ENCODE peak calls at places on chromosomes 2 and 18, in four cellular contexts. K is MM.1S, T is PC-3, L is neural progenitor cell. U is an unnamed sample. For H3F3A, the result is how much of the 10 kb centered on the place peaks cover.

GRCh38 chr2:151851761-151852160 is 23.5 kb upstream of the ARL5A start:
- DNase-seq in L (peak), K (no peak), T (peak), U (peak)

GRCh38 chr2:187050409-187050998 is 201.5 kb upstream of the ZSWIM2 start:
- DNase-seq in T (peak), K (no peak), L (no peak), U (no peak)

GRCh38 chr2:36485521-36485920 is 112.4 kb downstream of the FEZ2 start:
- DNase-seq in L (no peak), K (no peak), T (peak), U (peak)

GRCh38 chr2:133039531-133039930 is 369.5 kb upstream of the LYPD1 start:
- DNase-seq in T (no peak), L (no peak), K (no peak), U (no peak)

GRCh38 chr2:240629419-240629967 is 4.2 kb downstream of the GPR35 start:
- DNase-seq in L (no peak), T (no peak), K (no peak), U (no peak)

GRCh38 chr18:24014062-24014985 is at the start of gene TTC39C:
- DNase-seq in K (peak), T (peak), L (peak), U (peak)

GRCh38 chr2:72579595-72580180 is 246.1 kb downstream of the EXOC6B start:
- DNase-seq in T (peak), K (peak), L (peak), U (peak)

GRCh38 chr18:62506495-62507143 is 16.2 kb upstream of the ZCCHC2 start:
- DNase-seq in L (no peak), K (no peak), T (peak), U (no peak)

GRCh38 chr2:15941970-15942710 is 1.8 kb downstream of the MYCN start:
- DNase-seq in K (no peak), L (peak), T (no peak), U (peak)

GRCh38 chr2:100291152-100291970 is 30.9 kb downstream of the LONRF2 start:
- DNase-seq in K (no peak), T (peak), L (no peak), U (peak)

GRCh38 chr2:65999103-65999502 is 435.8 kb upstream of the MEIS1 start:
- DNase-seq in L (no peak), T (no peak), K (no peak), U (no peak)

GRCh38 chr2:156480376-156480775 is 44.2 kb downstream of the GPD2 start:
- DNase-seq in T (no peak), L (no peak), K (peak), U (no peak)

GRCh38 chr2:156473445-156473844 is 37.3 kb downstream of the GPD2 start:
- DNase-seq in T (no peak), K (no peak), L (no peak), U (no peak)

GRCh38 chr2:156474316-156474715 is 38.1 kb downstream of the GPD2 start:
- DNase-seq in L (no peak), K (no peak), T (no peak), U (no peak)

GRCh38 chr2:156476021-156476420 is 39.8 kb downstream of the GPD2 start:
- DNase-seq in T (no peak), L (no peak), K (no peak), U (no peak)

DNA sequence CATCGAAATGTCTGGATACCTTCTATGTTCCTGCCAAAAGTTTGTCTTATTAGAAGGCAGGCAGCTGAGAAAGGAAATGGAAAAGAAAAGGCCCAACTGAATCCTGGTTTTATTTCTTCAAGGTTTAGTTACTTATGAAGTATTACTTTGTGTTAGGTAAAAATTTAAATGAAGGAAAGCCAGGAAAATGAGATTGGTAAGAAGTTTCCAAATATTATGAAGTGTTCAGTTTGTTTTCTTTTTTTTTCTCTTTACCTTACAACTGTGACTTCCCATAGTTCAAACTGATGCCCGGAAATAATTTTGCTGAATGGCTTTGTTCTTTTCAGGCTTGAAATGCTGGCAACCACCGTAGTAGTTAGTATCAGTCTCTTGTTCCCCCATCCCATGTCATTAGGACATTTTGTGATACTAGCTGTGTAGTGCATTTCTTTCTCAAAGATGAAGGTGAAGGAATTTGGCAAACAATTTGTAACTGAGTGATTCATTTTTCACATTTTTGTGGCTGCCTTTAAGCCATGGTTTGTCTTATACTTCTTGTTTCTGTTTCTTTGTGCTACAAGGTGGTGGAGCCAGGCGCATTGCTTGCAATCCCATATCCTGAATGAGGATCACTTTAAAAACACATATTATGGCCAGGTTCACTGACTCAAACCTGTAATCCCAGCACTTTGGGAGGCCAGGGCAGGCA is 40.5 kb downstream of the GPD2 start:
- DNase-seq in T (peak), L (no peak), K (peak), U (peak)
- H3K9ac ChIP-seq in T (no peak), L (no peak), K (peak), U (peak)

GRCh38 chr2:217795706-217796465 is 206.9 kb downstream of the TNS1 start:
- DNase-seq in L (no peak), K (no peak), T (no peak), U (no peak)
- H3F3A ChIP-seq in L (under half), K (under half), T (under half), U (half or more)

GRCh38 chr2:129713337-129713736 is 266.1 kb upstream of the RAB6C start:
- DNase-seq in T (no peak), L (no peak), K (no peak), U (no peak)
- TF ChIP-seq EZH2 in T (no peak), L (no peak), K (no peak), U (no peak)

GRCh38 chr18:54828290-54828871 is at the start of gene RAB27B:
- DNase-seq in T (peak), K (peak), L (peak), U (peak)

GRCh38 chr18:54828986-54829385 is 709 bp downstream of the RAB27B start:
- DNase-seq in K (no peak), T (no peak), L (no peak), U (peak)

GRCh38 chr18:54830260-54830659 is 2.0 kb downstream of the RAB27B start:
- DNase-seq in L (no peak), T (peak), K (no peak), U (peak)

GRCh38 chr18:54825626-54826344 is 2.5 kb upstream of the RAB27B start:
- DNase-seq in T (no peak), K (no peak), L (no peak), U (no peak)

GRCh38 chr18:54829856-54830255 is 1.6 kb downstream of the RAB27B start:
- DNase-seq in K (no peak), T (peak), L (no peak), U (no peak)
- H3K9ac ChIP-seq in K (no peak), T (peak), L (no peak), U (no peak)

DNA sequence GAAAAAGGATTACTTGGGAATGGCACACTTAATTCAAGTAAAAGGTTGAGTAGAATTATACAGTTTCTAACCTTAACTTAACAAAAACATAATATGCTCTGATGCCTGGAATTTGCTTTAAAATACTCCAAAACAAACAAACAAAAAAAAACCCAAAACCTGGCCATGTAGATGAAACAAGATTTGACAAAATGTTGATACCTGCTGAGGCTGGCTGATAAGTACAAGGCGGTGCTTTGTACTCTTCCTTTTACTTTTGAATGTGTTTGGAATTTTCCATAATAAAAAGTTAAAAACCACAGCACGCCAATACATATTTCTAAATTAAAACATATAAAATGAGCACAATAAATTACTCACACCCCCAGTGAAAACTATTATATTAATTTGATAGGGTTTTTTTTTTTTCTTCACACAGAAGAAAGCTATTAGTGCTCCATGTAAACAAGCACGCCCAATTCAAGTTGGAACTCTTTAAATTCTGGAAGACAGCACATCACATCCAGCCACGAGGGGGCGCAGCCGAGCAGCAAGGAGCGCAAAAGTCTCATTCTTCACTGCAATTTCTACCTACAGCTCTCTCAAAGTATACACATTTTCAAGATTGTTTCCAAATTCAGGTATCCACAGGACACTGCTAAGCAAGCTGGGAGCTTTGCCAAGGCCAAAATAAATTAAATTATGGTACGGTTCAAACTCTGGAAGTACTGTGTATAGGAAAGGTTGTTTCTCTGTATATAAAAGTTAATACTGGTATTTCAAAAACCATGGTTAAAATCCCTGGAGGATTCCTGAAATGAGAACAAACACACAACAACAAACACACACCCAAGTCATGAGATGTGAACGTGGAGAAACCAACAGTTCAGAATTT is 7.5 kb downstream of the SERTAD2 start:
- DNase-seq in T (peak), L (peak), K (peak), U (peak)
- H3F3A ChIP-seq in T (under half), L (under half), K (under half), U (half or more)

U was measured in GM23248.